ENCODE peak calls at places on chromosomes 2 and 18, in eight cellular contexts. Q is adipocyte; G is effector memory CD4-positive, alpha-beta T cell; F is lung; X is mesenchymal stem cell; Y is left ventricle myocardium inferior; O is transverse colon; R is heart left ventricle. V is an unnamed sample. For H3K27me3, the result is how much of the 10 kb centered on the place peaks cover.

GRCh38 chr2:120669121-120669952 is 66.3 kb upstream of the GLI2 start:
- DNase-seq in O (no peak), X (peak), Y (no peak), R (no peak), G (no peak), Q (peak), F (peak), V (peak)

GRCh38 chr2:99395589-99396130 is 58.5 kb downstream of the EIF5B start:
- DNase-seq in O (no peak), Q (no peak), X (no peak), Y (no peak), R (no peak), F (no peak), G (no peak), V (no peak)

GRCh38 chr2:68251855-68252406 is 401 bp downstream of the PPP3R1 start:
- DNase-seq in G (peak), R (peak), F (peak), X (no peak), Y (peak), Q (peak), O (peak), V (peak)

GRCh38 chr18:35334821-35335220 is 9.4 kb downstream of the ZNF24 start:
- DNase-seq in F (no peak), O (no peak), G (no peak), R (no peak), Q (peak), Y (no peak), X (no peak), V (no peak)

GRCh38 chr2:128219891-128220290 is 98.8 kb downstream of the HS6ST1 start:
- DNase-seq in O (no peak), Y (no peak), F (no peak), Q (no peak), R (no peak), X (no peak), G (no peak), V (no peak)

GRCh38 chr2:1922402-1923025 is 178.2 kb upstream of the PXDN start:
- DNase-seq in X (no peak), G (no peak), F (no peak), R (no peak), Q (no peak), O (no peak), Y (no peak), V (no peak)

GRCh38 chr2:84880645-84881521 is at the start of gene TRABD2A:
- DNase-seq in Q (peak), O (peak), F (no peak), X (peak), R (peak), Y (no peak), G (peak), V (peak)

GRCh38 chr2:19901458-19902271 is at the start of gene TTC32:
- DNase-seq in O (peak), F (peak), Y (peak), G (peak), X (peak), Q (peak), R (peak), V (peak)

GRCh38 chr2:196983934-196984333 is 57.4 kb upstream of the PGAP1 start:
- DNase-seq in X (peak), Q (peak), R (no peak), Y (no peak), G (no peak), O (no peak), F (no peak), V (no peak)

GRCh38 chr2:12534646-12535263 is 182.0 kb upstream of the TRIB2 start:
- DNase-seq in Y (no peak), O (no peak), G (no peak), R (no peak), Q (peak), F (no peak), X (peak), V (no peak)

GRCh38 chr18:76412010-76412817 is 82.8 kb downstream of the ZNF516 start:
- DNase-seq in G (no peak), R (no peak), Q (no peak), O (peak), F (no peak), Y (no peak), X (no peak), V (no peak)

GRCh38 chr18:49685231-49685942 is 123.5 kb downstream of the LIPG start:
- DNase-seq in F (no peak), Y (no peak), X (peak), O (no peak), R (no peak), G (no peak), Q (no peak), V (peak)

GRCh38 chr2:70411489-70412081 is 109.7 kb upstream of the FAM136A start:
- DNase-seq in Y (no peak), G (no peak), Q (no peak), R (no peak), X (no peak), O (no peak), F (no peak), V (peak)

GRCh38 chr2:129050116-129050515 is 731.4 kb upstream of the HS6ST1 start:
- DNase-seq in Y (no peak), R (no peak), O (no peak), X (no peak), F (no peak), Q (no peak), G (no peak), V (no peak)

GRCh38 chr2:123077101-123077500 is 948.0 kb upstream of the CNTNAP5 start:
- DNase-seq in G (no peak), F (no peak), R (no peak), O (no peak), X (no peak), Y (no peak), Q (no peak), V (no peak)

GRCh38 chr2:101002562-101003277 is 631 bp downstream of the RPL31 start:
- DNase-seq in F (no peak), G (no peak), Q (peak), O (peak), X (peak), Y (no peak), R (no peak), V (no peak)

GRCh38 chr2:230153390-230153976 is 66.3 kb downstream of the SP110 start:
- DNase-seq in O (no peak), G (no peak), X (peak), R (no peak), Q (peak), Y (no peak), F (no peak), V (no peak)

GRCh38 chr2:25543939-25544338 is 129.4 kb downstream of the DTNB start:
- DNase-seq in X (no peak), G (no peak), O (no peak), R (no peak), Y (no peak), Q (no peak), F (no peak), V (no peak)

DNA sequence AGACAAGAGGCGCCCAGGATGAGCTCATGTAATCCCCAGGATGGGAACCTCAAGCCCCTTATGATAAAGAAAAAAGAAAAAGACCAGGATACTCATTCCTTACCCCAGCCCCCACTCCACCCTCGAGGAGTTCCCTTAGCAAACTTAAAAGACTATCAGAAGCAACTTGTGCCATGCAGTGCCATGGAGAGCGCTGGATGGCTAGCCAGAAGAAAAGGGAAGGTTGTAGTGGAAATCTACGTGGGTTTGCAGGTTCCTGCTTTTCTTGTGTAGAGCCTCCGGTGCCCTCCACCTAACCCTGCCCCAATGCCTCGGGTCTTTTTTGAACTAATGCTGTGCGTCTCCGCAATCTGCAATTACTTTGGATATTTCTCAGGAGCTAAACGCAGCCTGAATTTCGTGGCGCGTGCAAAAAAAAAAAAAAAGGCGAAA is 16.2 kb upstream of the BCL11A start:
- DNase-seq in Y (no peak), X (peak), F (no peak), G (no peak), O (no peak), Q (peak), R (no peak), V (no peak)
- H3K27me3 ChIP-seq in Y (half or more), X (half or more), F (under half), G (under half), O (half or more), Q (half or more), R (under half), V (under half)

GRCh38 chr2:151927501-151928221 is 99.4 kb upstream of the ARL5A start:
- DNase-seq in R (no peak), G (no peak), O (no peak), F (no peak), X (no peak), Y (no peak), Q (no peak), V (no peak)

GRCh38 chr2:151930042-151930441 is 101.8 kb upstream of the ARL5A start:
- DNase-seq in G (no peak), F (no peak), O (no peak), Q (no peak), X (no peak), Y (no peak), R (no peak), V (no peak)

GRCh38 chr2:151933266-151933804 is 105.1 kb upstream of the ARL5A start:
- DNase-seq in G (no peak), Q (no peak), R (no peak), Y (no peak), O (no peak), F (no peak), X (no peak), V (no peak)

GRCh38 chr2:151931030-151931611 is 102.9 kb upstream of the ARL5A start:
- DNase-seq in F (no peak), G (no peak), R (no peak), X (no peak), Q (no peak), Y (no peak), O (no peak), V (no peak)

GRCh38 chr2:151928380-151928779 is 100.2 kb upstream of the ARL5A start:
- DNase-seq in G (no peak), Y (no peak), O (no peak), X (peak), R (no peak), F (no peak), Q (peak), V (no peak)
- H3K27me3 ChIP-seq in G (under half), Y (under half), O (under half), X (under half), R (under half), F (under half), Q (under half), V (under half)

GRCh38 chr2:95344208-95344570 is 47.0 kb downstream of the KCNIP3 start:
- DNase-seq in F (no peak), O (no peak), Q (no peak), R (no peak), G (no peak), X (no peak), Y (no peak), V (no peak)

GRCh38 chr2:95344656-95345055 is 47.5 kb downstream of the KCNIP3 start:
- DNase-seq in R (no peak), G (no peak), Q (no peak), X (no peak), O (no peak), F (no peak), Y (no peak), V (no peak)

GRCh38 chr2:95343429-95344207 is 46.5 kb downstream of the KCNIP3 start:
- DNase-seq in R (peak), O (no peak), Q (no peak), Y (peak), G (no peak), F (no peak), X (no peak), V (no peak)

GRCh38 chr2:95345066-95345414 is 47.9 kb downstream of the KCNIP3 start:
- DNase-seq in X (no peak), Y (no peak), G (no peak), O (no peak), R (no peak), Q (no peak), F (no peak), V (no peak)

DNA sequence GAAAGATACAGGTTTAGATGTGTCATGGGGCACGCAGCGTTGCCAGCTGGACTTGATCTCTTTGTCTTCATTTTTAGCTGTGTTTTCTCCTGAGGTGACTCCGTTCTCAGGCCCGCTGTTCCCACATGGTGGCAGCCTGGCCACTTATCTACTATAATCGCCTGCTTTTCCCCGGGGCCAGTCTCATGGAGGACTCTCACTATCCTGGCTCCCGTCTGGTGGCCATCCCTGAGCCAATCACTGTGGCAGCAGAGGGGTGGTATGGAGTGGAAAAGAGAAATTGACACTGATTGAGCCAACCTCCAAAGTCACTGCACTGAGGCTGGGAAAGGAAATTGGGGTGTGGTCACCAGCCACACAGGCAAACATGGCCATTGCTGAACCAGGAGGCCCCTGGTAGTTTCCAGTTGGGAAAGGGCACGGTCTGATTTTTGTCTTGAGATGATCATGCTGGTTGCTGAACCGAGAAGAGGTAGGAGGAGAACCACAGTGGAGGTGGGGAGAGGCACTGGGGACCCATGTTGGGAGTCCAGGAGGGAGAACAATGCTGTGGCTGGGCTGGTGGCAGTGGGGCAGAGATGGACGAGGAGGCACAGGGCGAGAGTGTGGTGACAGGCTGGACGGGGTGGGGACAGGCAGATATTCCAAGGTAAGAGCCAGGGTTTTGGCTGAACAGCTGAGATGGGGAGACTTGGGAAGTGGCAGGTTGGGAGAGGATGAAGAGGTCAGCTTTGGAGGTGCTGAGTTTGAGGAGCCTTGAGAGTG is 45.6 kb downstream of the KCNIP3 start:
- DNase-seq in Q (no peak), O (no peak), X (no peak), R (peak), F (no peak), G (no peak), Y (peak), V (no peak)
- H3K27me3 ChIP-seq in Q (half or more), O (under half), X (under half), R (under half), F (under half), G (under half), Y (half or more), V (under half)

GRCh38 chr2:231930601-231931281 is 4.5 kb upstream of the NPPC start:
- DNase-seq in R (peak), G (no peak), X (no peak), O (no peak), Y (peak), F (no peak), Q (no peak), V (no peak)
- H3K27me3 ChIP-seq in R (under half), G (under half), X (half or more), O (under half), Y (half or more), F (under half), Q (half or more), V (under half)